ENCODE peak calls at places on chromosomes 6 and 20, in six cellular contexts. R is coronary artery, W is kidney epithelial cell, I is LHCN-M2, U is SJSA1, C is NCI-H2029. B is an unnamed sample.

GRCh38 chr6:73339340-73339739 is 14.7 kb downstream of the DPPA5 start:
- DNase-seq in R (no peak), W (no peak), I (peak), U (no peak), C (no peak), B (no peak)

GRCh38 chr20:50304883-50305635 is 114.4 kb downstream of the CEBPB start:
- DNase-seq in R (peak), W (no peak), I (peak), U (peak), C (no peak), B (no peak)

GRCh38 chr6:131721161-131721560 is 10.3 kb upstream of the CTAGE9 start:
- DNase-seq in R (no peak), W (peak), I (no peak), U (no peak), C (no peak), B (no peak)

GRCh38 chr20:43914697-43915208 is at the start of gene TOX2:
- DNase-seq in R (no peak), W (no peak), I (peak), U (peak), C (peak), B (peak)

GRCh38 chr6:159074120-159074684 is 29.4 kb upstream of the TAGAP start:
- DNase-seq in R (no peak), W (peak), I (peak), U (no peak), C (peak), B (no peak)

GRCh38 chr6:43575772-43576551 is at the start of the genes POLH and XPO5:
- DNase-seq in R (peak), W (peak), I (peak), U (peak), C (peak), B (peak)

GRCh38 chr6:33029297-33030184 is 20.1 kb upstream of the HLA-DOA start:
- DNase-seq in R (no peak), W (no peak), I (no peak), U (no peak), C (no peak), B (no peak)

GRCh38 chr6:98672681-98673475 is 161.5 kb upstream of the POU3F2 start:
- DNase-seq in R (no peak), W (no peak), I (peak), U (no peak), C (no peak), B (no peak)

GRCh38 chr6:126356526-126356925 is 16.6 kb downstream of the CENPW start:
- DNase-seq in R (no peak), W (no peak), I (no peak), U (no peak), C (no peak), B (no peak)

GRCh38 chr20:34427784-34428183 is 64.7 kb downstream of the ITCH start:
- DNase-seq in R (no peak), W (no peak), I (no peak), U (no peak), C (no peak), B (no peak)

GRCh38 chr6:128112494-128112893 is 211.6 kb upstream of the THEMIS start:
- DNase-seq in R (no peak), W (no peak), I (peak), U (no peak), C (no peak), B (no peak)

GRCh38 chr6:152338335-152339125 is 298.6 kb downstream of the SYNE1 start:
- DNase-seq in R (no peak), W (no peak), I (peak), U (no peak), C (no peak), B (peak)

GRCh38 chr6:138493413-138493812 is 5.9 kb downstream of the NHSL1 start:
- DNase-seq in R (no peak), W (peak), I (no peak), U (no peak), C (no peak), B (no peak)

GRCh38 chr6:128249429-128249828 is 271.0 kb downstream of the PTPRK start:
- DNase-seq in R (no peak), W (no peak), I (no peak), U (no peak), C (no peak), B (no peak)

GRCh38 chr20:47576516-47577033 is 74.9 kb downstream of the NCOA3 start:
- DNase-seq in R (no peak), W (peak), I (peak), U (peak), C (peak), B (no peak)

GRCh38 chr6:97304701-97305100 is 21.7 kb upstream of the MMS22L start:
- DNase-seq in R (no peak), W (no peak), I (no peak), U (no peak), C (no peak), B (no peak)

GRCh38 chr6:37630281-37630799 is 67.3 kb downstream of the MDGA1 start:
- DNase-seq in R (no peak), W (peak), I (peak), U (peak), C (no peak), B (no peak)

GRCh38 chr6:14841901-14842421 is 403.9 kb upstream of the JARID2 start:
- DNase-seq in R (no peak), W (peak), I (peak), U (no peak), C (no peak), B (no peak)

GRCh38 chr6:138607478-138608433 is 108.5 kb upstream of the NHSL1 start:
- DNase-seq in R (no peak), W (no peak), I (no peak), U (no peak), C (no peak), B (no peak)

GRCh38 chr6:144343736-144344428 is 58.7 kb downstream of the UTRN start:
- DNase-seq in R (no peak), W (no peak), I (peak), U (no peak), C (no peak), B (no peak)

GRCh38 chr6:170186006-170186908 is 104.6 kb downstream of the DLL1 start:
- DNase-seq in R (peak), W (no peak), I (no peak), U (peak), C (no peak), B (peak)

GRCh38 chr6:22146581-22147468 is 150.0 kb downstream of the PRL start:
- DNase-seq in R (no peak), W (no peak), I (peak), U (no peak), C (no peak), B (no peak)

GRCh38 chr6:157555795-157556645 is 175.0 kb downstream of the ZDHHC14 start:
- DNase-seq in R (no peak), W (no peak), I (no peak), U (peak), C (peak), B (peak)

GRCh38 chr6:13140972-13141371 is 187.4 kb downstream of the TBC1D7 start:
- DNase-seq in R (no peak), W (no peak), I (no peak), U (no peak), C (no peak), B (no peak)

GRCh38 chr20:50838707-50839385 is 44.0 kb downstream of the BCAS4 start:
- DNase-seq in R (no peak), W (no peak), I (no peak), U (no peak), C (no peak), B (no peak)

GRCh38 chr20:52056203-52057062 is 135.1 kb downstream of the ZFP64 start:
- DNase-seq in R (no peak), W (peak), I (peak), U (peak), C (no peak), B (no peak)

GRCh38 chr6:131015630-131016263 is 47.3 kb downstream of the EPB41L2 start:
- DNase-seq in R (no peak), W (no peak), I (peak), U (no peak), C (no peak), B (no peak)

GRCh38 chr6:124984668-124985338 is 22.6 kb downstream of the RNF217 start:
- DNase-seq in R (no peak), W (no peak), I (no peak), U (no peak), C (no peak), B (no peak)

GRCh38 chr6:77462359-77463307 is 658 bp downstream of the HTR1B start:
- DNase-seq in R (peak), W (no peak), I (no peak), U (no peak), C (no peak), B (peak)

GRCh38 chr6:43842231-43842794 is 72.3 kb downstream of the VEGFA start:
- DNase-seq in R (no peak), W (no peak), I (peak), U (no peak), C (no peak), B (no peak)

GRCh38 chr20:51359401-51359800 is 183.1 kb downstream of the NFATC2 start:
- DNase-seq in R (no peak), W (no peak), I (no peak), U (no peak), C (peak), B (no peak)

GRCh38 chr6:149961728-149962425 is 1.9 kb upstream of the ULBP1 start:
- DNase-seq in R (peak), W (no peak), I (peak), U (no peak), C (no peak), B (peak)

GRCh38 chr6:3032986-3033385 is 33.3 kb downstream of the NQO2 start:
- DNase-seq in R (no peak), W (no peak), I (no peak), U (no peak), C (no peak), B (no peak)

GRCh38 chr6:148451690-148452089 is 109.1 kb downstream of the SASH1 start:
- DNase-seq in R (no peak), W (no peak), I (no peak), U (no peak), C (no peak), B (no peak)

GRCh38 chr6:2866183-2866846 is 24.7 kb upstream of the SERPINB1 start:
- DNase-seq in R (no peak), W (no peak), I (no peak), U (no peak), C (no peak), B (no peak)

GRCh38 chr6:154289818-154290508 is 66.6 kb downstream of the IPCEF1 start:
- DNase-seq in R (no peak), W (no peak), I (no peak), U (no peak), C (no peak), B (no peak)